ENCODE peak calls at places on chromosome X, in four cellular contexts. K, R, N and A are unnamed samples. For H3K4me1, the result is how much of the 10 kb centered on the place peaks cover.

GRCh38 chrX:71107762-71108360 is 1.3 kb upstream of the CXorf65 start:
- DNase-seq in N (no peak), R (no peak), K (no peak), A (no peak)

GRCh38 chrX:39396358-39396995 is 595.2 kb downstream of the MID1IP1 start:
- DNase-seq in K (no peak), R (no peak), N (no peak), A (no peak)

GRCh38 chrX:139826065-139827044 is 106.5 kb downstream of the ATP11C start:
- DNase-seq in N (no peak), R (no peak), K (peak), A (peak)

GRCh38 chrX:45295587-45295986 is 94.9 kb upstream of the DIPK2B start:
- DNase-seq in K (peak), N (no peak), R (peak), A (no peak)

GRCh38 chrX:110734894-110735541 is 60.6 kb downstream of the CHRDL1 start:
- DNase-seq in K (peak), N (no peak), R (peak), A (no peak)

GRCh38 chrX:30612250-30612655 is 34.7 kb upstream of the TASL start:
- DNase-seq in R (no peak), K (no peak), N (no peak), A (no peak)

GRCh38 chrX:131985526-131986049 is 37.5 kb upstream of the STK26 start:
- DNase-seq in R (no peak), K (no peak), N (no peak), A (no peak)

GRCh38 chrX:89033723-89034122 is 286.7 kb downstream of the CPXCR1 start:
- DNase-seq in R (no peak), K (no peak), N (no peak), A (no peak)

GRCh38 chrX:13376857-13377441 is 57.1 kb upstream of the ATXN3L start:
- DNase-seq in R (no peak), K (peak), N (no peak), A (peak)

GRCh38 chrX:140766024-140766611 is 56.6 kb downstream of the LINC00632 start:
- DNase-seq in R (peak), N (peak), K (peak), A (peak)

GRCh38 chrX:6856471-6856870 is 291.0 kb upstream of the STS start:
- DNase-seq in K (no peak), R (no peak), N (no peak), A (no peak)

GRCh38 chrX:137118536-137118935 is 84.7 kb upstream of the GPR101 start:
- DNase-seq in K (no peak), R (no peak), N (no peak), A (no peak)

GRCh38 chrX:40108084-40108958 is 10.6 kb upstream of the BCOR start:
- DNase-seq in K (peak), N (peak), R (no peak), A (peak)

GRCh38 chrX:2693526-2694002 is 2.5 kb downstream of the CD99 start:
- DNase-seq in R (no peak), K (peak), N (no peak), A (no peak)
- H3K4me1 ChIP-seq in R (under half), K (under half), N (under half), A (under half)

GRCh38 chrX:10089378-10089795 is 67.4 kb upstream of the CLCN4 start:
- DNase-seq in K (no peak), R (peak), N (no peak), A (no peak)
- H3K4me1 ChIP-seq in K (under half), R (under half), N (under half), A (under half)

GRCh38 chrX:74220277-74220676 is 83.7 kb upstream of the ZCCHC13 start:
- DNase-seq in K (no peak), R (no peak), N (no peak), A (no peak)
- H3K4me1 ChIP-seq in K (under half), R (under half), N (under half), A (under half)

DNA sequence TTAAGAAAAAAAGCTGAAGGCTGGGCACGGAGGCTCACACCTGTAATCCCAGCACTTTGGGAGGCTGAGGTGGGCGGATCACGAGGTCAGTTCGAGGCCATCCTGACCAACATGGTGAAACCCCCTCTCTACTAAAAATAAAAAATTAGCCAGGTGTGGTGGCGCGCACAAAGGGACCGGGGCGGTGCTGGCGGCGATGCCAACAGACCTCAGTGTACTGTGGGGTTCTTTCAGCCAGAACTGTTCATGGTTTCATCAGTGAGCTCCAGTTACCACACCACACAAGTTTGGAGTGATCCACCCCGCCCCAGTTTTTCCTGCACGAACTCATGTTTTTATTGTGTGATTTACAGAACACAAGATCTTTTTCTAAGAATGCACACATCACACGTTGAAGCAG is 21.2 kb upstream of the IRAK1 start:
- DNase-seq in N (no peak), R (no peak), K (no peak), A (no peak)
- H3K4me1 ChIP-seq in N (under half), R (under half), K (half or more), A (under half)